ENCODE peak calls at places on chromosomes 2 and 18, in seven cellular contexts. R is uterus, C is stomach, Z is WERI-Rb-1, W is neural progenitor cell, E is GM23248, I is astrocyte. N is an unnamed sample.
A peak's percentile ranks its signal among the peaks of the same experiment; 100 is the strongest.

GRCh38 chr2:27175330-27175729 is 26.5 kb downstream of the TCF23 start:
- DNase-seq in W (no peak), Z (no peak), I (no peak), R (no peak), E (no peak), C (no peak), N (no peak)

GRCh38 chr2:105857076-105857740 is 112.5 kb downstream of the NCK2 start:
- DNase-seq in I (no peak), R (no peak), W (no peak), Z (no peak), E (no peak), C (no peak), N (no peak)

GRCh38 chr2:187684181-187684580 is 129.9 kb upstream of the TFPI start:
- DNase-seq in C (no peak), R (no peak), I (no peak), Z (no peak), W (no peak), E (peak; percentile 10), N (no peak)

GRCh38 chr18:32308493-32309120 is 118.8 kb downstream of the MEP1B start:
- DNase-seq in I (peak; percentile 81), C (no peak), W (no peak), Z (no peak), R (peak; percentile 57), E (peak; percentile 85), N (no peak)

GRCh38 chr2:105644174-105644980 is 100.3 kb upstream of the NCK2 start:
- DNase-seq in I (peak; percentile 14), E (peak; percentile 66), R (no peak), C (no peak), Z (no peak), W (no peak), N (no peak)

GRCh38 chr2:33209976-33210375 is 263.2 kb downstream of the LTBP1 start:
- DNase-seq in W (no peak), I (no peak), C (no peak), E (peak; percentile 32), R (no peak), Z (no peak), N (no peak)

GRCh38 chr2:237171396-237171795 is 85.7 kb downstream of the COPS8 start:
- DNase-seq in I (peak; percentile 94), W (no peak), C (no peak), R (peak; percentile 77), Z (no peak), E (peak; percentile 91), N (peak; percentile 5)

GRCh38 chr2:11764359-11764758 is 17.9 kb downstream of the LPIN1 start:
- DNase-seq in I (no peak), Z (no peak), R (no peak), E (no peak), C (peak; percentile 75), W (no peak), N (peak; percentile 46)

GRCh38 chr2:112887904-112888303 is 23.1 kb upstream of the IL37 start:
- DNase-seq in E (no peak), W (no peak), R (no peak), I (no peak), C (no peak), Z (no peak), N (no peak)

GRCh38 chr2:241492174-241492565 is 16.2 kb downstream of the STK25 start:
- DNase-seq in Z (no peak), W (no peak), I (no peak), E (no peak), R (no peak), C (no peak), N (no peak)
- H3K36me3 ChIP-seq in Z (peaks cover 86% of the 10 kb centered on the region), W (no peaks in the 10 kb centered on the region), I (peaks cover 11% of the 10 kb centered on the region), E (no peaks in the 10 kb centered on the region), R (no peaks in the 10 kb centered on the region), C (peaks cover 79% of the 10 kb centered on the region), N (peaks cover 16% of the 10 kb centered on the region)

DNA sequence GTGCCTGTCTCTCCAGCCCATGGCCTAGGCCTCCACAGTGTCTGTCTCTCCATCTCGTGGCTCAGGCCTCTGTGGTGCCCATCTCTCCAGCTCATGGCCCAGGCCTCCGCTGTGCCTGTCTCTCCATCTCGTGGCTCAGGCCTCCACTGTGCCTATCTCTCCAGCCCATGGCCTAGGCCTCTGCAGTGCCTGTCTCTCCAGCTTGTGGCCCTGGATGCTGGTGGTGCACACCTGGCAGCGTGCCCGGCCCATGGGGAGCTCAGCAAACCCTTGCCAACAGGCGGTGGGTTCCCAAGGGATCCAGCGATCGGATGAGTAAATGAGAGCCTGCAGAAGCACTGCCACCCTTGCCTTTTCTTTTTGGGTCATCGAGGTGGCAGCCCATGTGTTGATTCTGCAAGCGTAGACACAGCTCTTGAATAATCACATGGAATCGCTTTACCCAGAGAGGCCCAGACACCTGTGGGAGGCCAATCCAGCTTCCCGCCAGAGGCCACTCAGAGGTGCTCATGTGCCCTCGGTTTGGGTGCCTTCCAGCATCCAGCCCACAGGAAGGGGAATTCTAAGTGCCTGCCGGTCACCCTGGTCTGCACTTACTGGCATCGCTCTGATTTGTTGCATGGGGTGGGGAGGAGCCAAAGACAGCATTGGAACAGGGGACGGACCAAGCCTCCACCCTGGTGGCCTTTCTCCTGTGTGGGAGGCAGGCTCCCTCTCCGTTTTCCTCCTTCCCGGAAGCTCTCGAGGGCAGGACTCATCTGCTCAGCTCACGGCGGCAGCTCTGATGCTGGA is 101.8 kb upstream of the HDAC4 start:
- DNase-seq in C (no peak), E (no peak), W (no peak), R (no peak), Z (no peak), I (no peak), N (no peak)
- H3K36me3 ChIP-seq in C (no peaks in the 10 kb centered on the region), E (no peaks in the 10 kb centered on the region), W (no peaks in the 10 kb centered on the region), R (no peaks in the 10 kb centered on the region), Z (no peaks in the 10 kb centered on the region), I (no peaks in the 10 kb centered on the region), N (no peaks in the 10 kb centered on the region)

GRCh38 chr18:50898908-50899307 is 20.0 kb downstream of the ME2 start:
- DNase-seq in R (no peak), E (no peak), W (no peak), C (no peak), I (no peak), Z (no peak), N (no peak)
- H3K36me3 ChIP-seq in R (no peaks in the 10 kb centered on the region), E (peaks cover 9% of the 10 kb centered on the region), W (peaks cover 25% of the 10 kb centered on the region), C (peaks cover 34% of the 10 kb centered on the region), I (peaks cover 3% of the 10 kb centered on the region), Z (peaks cover 35% of the 10 kb centered on the region), N (peaks cover 5% of the 10 kb centered on the region)

GRCh38 chr2:240598311-240598911 is 11.9 kb downstream of the CAPN10 start:
- DNase-seq in I (no peak), E (no peak), Z (peak; percentile 3), R (peak; percentile 11), C (no peak), W (no peak), N (no peak)
- H3K36me3 ChIP-seq in I (no peaks in the 10 kb centered on the region), E (no peaks in the 10 kb centered on the region), Z (peaks cover 23% of the 10 kb centered on the region), R (no peaks in the 10 kb centered on the region), C (peaks cover 71% of the 10 kb centered on the region), W (no peaks in the 10 kb centered on the region), N (peaks cover 2% of the 10 kb centered on the region)

DNA sequence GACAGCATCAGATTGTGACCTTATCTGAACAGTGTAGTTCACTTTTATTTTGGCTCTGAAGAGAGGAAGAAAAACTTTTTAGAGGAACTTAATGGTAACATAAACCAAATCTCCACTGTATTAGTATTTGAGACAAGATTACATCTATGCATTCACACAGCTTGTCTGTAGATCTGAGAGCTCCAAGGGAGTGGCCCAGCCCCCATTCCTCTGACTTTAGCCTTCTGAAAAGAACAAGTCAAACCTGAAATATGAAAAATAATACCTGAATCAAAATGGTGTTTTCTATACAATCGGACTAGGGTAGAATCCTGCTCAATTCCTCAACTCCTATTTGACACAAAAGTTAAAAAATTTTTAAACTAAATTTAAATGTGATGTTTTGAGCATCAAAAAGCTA is 23.1 kb downstream of the STARD7 start:
- DNase-seq in R (no peak), E (no peak), I (no peak), Z (no peak), W (no peak), C (no peak), N (no peak)
- H3K36me3 ChIP-seq in R (no peaks in the 10 kb centered on the region), E (peaks cover 40% of the 10 kb centered on the region), I (peaks cover 34% of the 10 kb centered on the region), Z (peaks cover 66% of the 10 kb centered on the region), W (peaks cover 6% of the 10 kb centered on the region), C (peaks cover 70% of the 10 kb centered on the region), N (peaks cover 24% of the 10 kb centered on the region)

DNA sequence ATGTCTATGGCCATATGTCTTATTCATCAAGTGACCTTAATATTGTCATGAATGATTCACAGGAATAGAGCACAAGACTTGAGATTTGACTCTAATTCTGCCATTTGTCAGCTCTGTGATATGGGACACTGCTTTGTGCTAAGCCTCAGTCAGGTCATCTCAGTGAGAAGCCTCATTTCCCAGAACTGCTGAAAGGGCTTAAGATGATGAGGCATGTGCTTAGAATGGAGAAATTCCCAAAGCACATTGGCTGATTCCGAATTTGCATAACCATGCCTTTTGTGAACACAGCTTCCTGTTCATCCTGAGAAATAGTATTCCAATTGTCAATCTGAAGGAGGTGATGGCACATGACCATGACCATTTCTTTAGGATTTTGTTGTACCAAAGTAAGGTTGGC is 218.1 kb downstream of the ALK start:
- DNase-seq in E (no peak), C (no peak), W (no peak), I (no peak), Z (peak; percentile 63), R (no peak), N (no peak)
- H3K36me3 ChIP-seq in E (no peaks in the 10 kb centered on the region), C (no peaks in the 10 kb centered on the region), W (no peaks in the 10 kb centered on the region), I (no peaks in the 10 kb centered on the region), Z (no peaks in the 10 kb centered on the region), R (no peaks in the 10 kb centered on the region), N (no peaks in the 10 kb centered on the region)

GRCh38 chr2:121356058-121356640 is 71.1 kb upstream of the TFCP2L1 start:
- DNase-seq in R (no peak), C (peak; percentile 56), W (peak; percentile 82), E (peak; percentile 78), Z (peak; percentile 65), I (peak; percentile 41), N (peak; percentile 79)
- H3K36me3 ChIP-seq in R (no peaks in the 10 kb centered on the region), C (peaks cover 87% of the 10 kb centered on the region), W (no peaks in the 10 kb centered on the region), E (peaks cover 22% of the 10 kb centered on the region), Z (peaks cover 29% of the 10 kb centered on the region), I (peaks cover 23% of the 10 kb centered on the region), N (peaks cover 2% of the 10 kb centered on the region)

GRCh38 chr2:170942615-170943014 is 13.6 kb downstream of the GORASP2 start:
- DNase-seq in I (no peak), W (no peak), E (peak; percentile 18), C (no peak), R (no peak), Z (no peak), N (no peak)
- H3K36me3 ChIP-seq in I (no peaks in the 10 kb centered on the region), W (peaks cover 3% of the 10 kb centered on the region), E (peaks cover 5% of the 10 kb centered on the region), C (peaks cover 2% of the 10 kb centered on the region), R (no peaks in the 10 kb centered on the region), Z (peaks cover 10% of the 10 kb centered on the region), N (no peaks in the 10 kb centered on the region)

GRCh38 chr2:60764736-60765534 is 8.9 kb downstream of the PAPOLG start:
- DNase-seq in Z (no peak), R (no peak), W (no peak), C (no peak), E (peak; percentile 53), I (no peak), N (peak; percentile 17)

GRCh38 chr2:60756097-60757087 is at the start of gene PAPOLG:
- DNase-seq in C (peak; percentile 98), W (peak; percentile 99), E (peak; percentile 100), Z (peak; percentile 99), R (peak; percentile 96), I (peak; percentile 75), N (peak; percentile 95)

GRCh38 chr2:60759654-60760053 is 3.6 kb downstream of the PAPOLG start:
- DNase-seq in W (no peak), E (no peak), R (no peak), I (no peak), Z (no peak), C (no peak), N (no peak)
- H3K36me3 ChIP-seq in W (peaks cover 33% of the 10 kb centered on the region), E (peaks cover 33% of the 10 kb centered on the region), R (no peaks in the 10 kb centered on the region), I (peaks cover 27% of the 10 kb centered on the region), Z (peaks cover 71% of the 10 kb centered on the region), C (peaks cover 51% of the 10 kb centered on the region), N (peaks cover 11% of the 10 kb centered on the region)